ENCODE peak calls at places on chromosomes 13 and 19, in eight cellular contexts. J is spleen; E is activated T-helper 1 cell treated with anti-CD3 and anti-CD28 coated beads, Interleukin-2, amount 50 U/mL, for 16 hours; Q is foreskin melanocyte; U is cardiac muscle cell; S is effector memory CD8-positive, alpha-beta T cell; W is stimulated activated CD4-positive, alpha-beta T cell treated with anti-CD3 and anti-CD28 coated beads, Interleukin-1b, Interleukin-23, amount 100 ng/mL, for 1 hour; H is LHCN-M2. G is an unnamed sample.

GRCh38 chr13:73235385-73235784 is 176.6 kb downstream of the KLF5 start:
- DNase-seq in J (no peak), E (no peak), Q (peak), U (no peak), S (no peak), W (no peak), H (peak), G (no peak)

GRCh38 chr13:59829690-59830089 is 334.0 kb downstream of the DIAPH3 start:
- DNase-seq in J (no peak), E (no peak), Q (peak), U (no peak), S (no peak), W (no peak), H (no peak), G (no peak)

GRCh38 chr19:14434543-14435319 is 1.6 kb downstream of the PKN1 start:
- DNase-seq in J (peak), E (no peak), Q (peak), U (no peak), S (no peak), W (no peak), H (peak), G (peak)

GRCh38 chr13:113562085-113562749 is 22.3 kb upstream of the TFDP1 start:
- DNase-seq in J (peak), E (no peak), Q (peak), U (peak), S (peak), W (no peak), H (peak), G (no peak)

GRCh38 chr13:111506621-111507020 is 186.2 kb downstream of the TEX29 start:
- DNase-seq in J (no peak), E (no peak), Q (no peak), U (no peak), S (no peak), W (no peak), H (no peak), G (no peak)

GRCh38 chr13:111552891-111553637 is 232.6 kb downstream of the TEX29 start:
- DNase-seq in J (peak), E (no peak), Q (no peak), U (no peak), S (no peak), W (no peak), H (no peak), G (no peak)

GRCh38 chr13:33172911-33173310 is 112.6 kb downstream of the STARD13 start:
- DNase-seq in J (no peak), E (no peak), Q (no peak), U (no peak), S (no peak), W (no peak), H (peak), G (no peak)

GRCh38 chr19:30695171-30695875 is 323.1 kb downstream of the ZNF536 start:
- DNase-seq in J (no peak), E (no peak), Q (no peak), U (peak), S (no peak), W (no peak), H (no peak), G (no peak)

GRCh38 chr13:113324336-113324882 is 27.4 kb downstream of the LAMP1 start:
- DNase-seq in J (no peak), E (no peak), Q (no peak), U (no peak), S (no peak), W (no peak), H (no peak), G (no peak)

GRCh38 chr13:27959976-27960361 is 9.1 kb downstream of the CDX2 start:
- DNase-seq in J (no peak), E (no peak), Q (no peak), U (no peak), S (no peak), W (no peak), H (no peak), G (no peak)

G was measured in B cell.